ENCODE peak calls at places on chromosomes 6 and 20, in seven cellular contexts. I is left ventricle myocardium inferior; A is dorsolateral prefrontal cortex; X is HL-60; H is CD8-positive, alpha-beta T cell; L is body of pancreas; G is stomach. P is an unnamed sample.

GRCh38 chr6:38703949-38704348 is 1.0 kb upstream of the GLO1 start:
- DNase-seq in G (no peak), X (no peak), A (no peak), I (no peak), L (no peak), H (no peak), P (no peak)

GRCh38 chr6:163955752-163956151 is 541.2 kb downstream of the QKI start:
- DNase-seq in G (no peak), X (no peak), H (no peak), A (no peak), I (no peak), L (no peak), P (no peak)

GRCh38 chr6:50380409-50381105 is 330.8 kb upstream of the DEFB112 start:
- DNase-seq in I (no peak), H (no peak), A (no peak), L (no peak), G (no peak), X (no peak), P (no peak)

GRCh38 chr6:91626935-91627334 is 1040.1 kb upstream of the MAP3K7 start:
- DNase-seq in A (no peak), H (no peak), I (no peak), G (no peak), L (no peak), X (no peak), P (no peak)

GRCh38 chr20:7792131-7792869 is 148.0 kb downstream of the HAO1 start:
- DNase-seq in L (no peak), H (no peak), X (no peak), G (no peak), I (no peak), A (no peak), P (no peak)

GRCh38 chr6:24522090-24522820 is 27.5 kb downstream of the ALDH5A1 start:
- DNase-seq in A (peak), G (no peak), I (no peak), H (no peak), L (no peak), X (no peak), P (no peak)

GRCh38 chr6:52109073-52109635 is 21.7 kb upstream of the PKHD1 start:
- DNase-seq in H (no peak), L (no peak), I (no peak), X (no peak), A (no peak), G (no peak), P (no peak)

GRCh38 chr20:25039697-25040437 is 18.1 kb downstream of the ACSS1 start:
- DNase-seq in H (no peak), L (peak), X (no peak), A (peak), I (peak), G (peak), P (peak)

GRCh38 chr6:5302220-5302946 is 41.1 kb downstream of the FARS2 start:
- DNase-seq in I (no peak), A (no peak), G (no peak), H (no peak), L (no peak), X (no peak), P (no peak)

GRCh38 chr6:147834377-147834776 is 325.9 kb downstream of the SAMD5 start:
- DNase-seq in L (no peak), I (no peak), A (no peak), H (no peak), G (no peak), X (no peak), P (no peak)

GRCh38 chr6:70651326-70651905 is 16.3 kb upstream of the SMAP1 start:
- DNase-seq in I (no peak), A (no peak), X (no peak), L (no peak), H (peak), G (no peak), P (no peak)

GRCh38 chr6:133854633-133855598 is 34.0 kb upstream of the TCF21 start:
- DNase-seq in L (no peak), H (no peak), G (no peak), A (no peak), I (no peak), X (no peak), P (no peak)

GRCh38 chr6:54282186-54282585 is 26.1 kb upstream of the TINAG start:
- DNase-seq in H (no peak), I (no peak), L (no peak), G (no peak), X (no peak), A (no peak), P (no peak)

GRCh38 chr6:21348462-21349195 is 244.9 kb upstream of the SOX4 start:
- DNase-seq in X (no peak), A (no peak), I (peak), G (no peak), H (no peak), L (no peak), P (peak)

GRCh38 chr20:37516697-37517370 is 4.2 kb upstream of the NNAT start:
- DNase-seq in X (no peak), H (no peak), L (no peak), A (no peak), I (no peak), G (peak), P (no peak)

GRCh38 chr20:37517371-37517748 is 3.7 kb upstream of the NNAT start:
- DNase-seq in H (no peak), X (no peak), A (no peak), G (no peak), L (no peak), I (no peak), P (no peak)

GRCh38 chr20:37519508-37520416 is 1.3 kb upstream of the NNAT start:
- DNase-seq in G (peak), I (no peak), X (no peak), L (no peak), A (no peak), H (no peak), P (no peak)

GRCh38 chr20:37518606-37519507 is 2.2 kb upstream of the NNAT start:
- DNase-seq in X (no peak), A (no peak), L (no peak), G (peak), I (peak), H (no peak), P (peak)

GRCh38 chr20:37518059-37518458 is 3.0 kb upstream of the NNAT start:
- DNase-seq in L (no peak), H (no peak), A (no peak), X (no peak), I (no peak), G (peak), P (no peak)
- TF ChIP-seq CTCF in L (no peak), H (no peak), A (no peak), X (no peak), I (no peak), G (no peak), P (no peak)

DNA sequence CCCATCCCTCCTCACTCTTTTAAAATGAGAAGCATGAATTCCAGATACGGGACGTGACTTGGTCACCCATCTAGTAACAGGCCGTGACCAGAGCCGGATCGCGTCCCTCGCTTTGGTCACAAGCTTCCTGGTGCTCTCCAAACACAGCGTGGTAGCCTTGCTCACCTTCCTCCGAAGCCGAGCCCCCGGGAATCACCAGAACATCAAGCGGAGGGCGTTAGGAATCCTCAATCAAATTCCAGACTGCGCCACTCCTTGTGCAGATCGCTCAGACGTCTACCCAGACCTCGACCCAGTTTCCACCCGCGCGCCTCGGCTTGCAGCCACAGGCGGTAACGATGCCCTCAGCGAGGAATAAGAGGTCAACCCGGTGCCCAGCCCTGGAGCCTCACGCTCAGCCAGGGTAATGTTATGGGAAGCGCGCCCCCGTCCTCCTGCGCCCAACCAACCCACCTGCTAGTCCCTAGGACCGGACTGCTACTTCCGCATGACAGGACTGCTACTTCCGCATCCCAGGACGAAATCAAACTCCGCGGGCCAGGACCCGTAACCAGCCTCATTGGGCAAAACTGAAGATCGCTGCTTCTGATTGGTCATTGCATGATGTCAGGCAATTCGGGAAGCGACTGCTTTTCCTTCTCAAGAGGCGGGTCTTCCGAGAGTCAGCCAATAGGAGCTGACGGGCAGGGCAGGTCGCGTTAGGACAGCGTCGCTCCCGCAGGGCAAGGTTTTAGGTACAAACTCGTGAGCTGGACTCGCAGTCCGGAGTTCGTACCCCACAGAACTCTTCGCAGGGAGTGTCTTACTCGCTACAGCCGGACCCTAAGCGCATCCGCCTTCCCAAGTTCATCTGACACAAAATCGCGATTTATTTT is at the start of gene MTFR2:
- DNase-seq in L (peak), A (peak), G (peak), X (peak), H (peak), I (peak), P (peak)
- H3K27ac ChIP-seq in L (peak), A (no peak), G (peak), X (peak), H (peak), I (peak), P (peak)

DNA sequence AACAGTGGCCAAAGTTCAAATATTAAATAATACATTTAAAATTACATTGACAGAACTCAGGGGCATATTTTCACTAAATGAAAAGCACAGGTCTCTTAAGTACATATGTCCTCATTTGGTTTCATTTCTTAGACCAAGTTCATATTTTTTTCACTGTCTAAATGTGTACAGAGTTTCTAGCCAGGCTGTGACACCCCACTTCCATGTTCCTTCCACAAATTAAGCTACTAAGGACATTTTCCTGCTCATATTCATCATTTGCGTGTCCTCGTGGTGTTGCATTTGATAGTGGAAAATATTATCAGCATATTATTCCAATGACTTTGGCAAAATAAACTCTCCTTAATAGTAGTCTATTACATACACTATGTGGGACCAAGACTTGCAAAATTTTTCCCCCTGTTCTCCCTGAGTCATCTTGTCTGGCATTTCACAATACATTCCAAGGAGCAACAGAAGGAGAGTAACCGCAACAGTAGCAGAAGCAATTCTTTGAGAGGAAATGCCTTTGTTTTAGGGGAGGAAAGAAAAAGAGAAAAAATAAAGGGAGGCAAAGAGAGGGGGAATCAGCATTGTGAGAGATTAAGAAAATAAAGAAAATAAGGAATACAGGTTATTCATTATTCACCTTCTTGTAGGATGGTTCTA is 599.2 kb downstream of the COL12A1 start:
- DNase-seq in A (no peak), G (no peak), L (no peak), X (no peak), H (no peak), I (no peak), P (no peak)
- H3K4me3 ChIP-seq in A (no peak), G (no peak), L (no peak), X (no peak), H (no peak), I (no peak), P (no peak)

GRCh38 chr20:46709459-46710148 is at the start of gene SLC2A10:
- DNase-seq in H (no peak), X (no peak), I (peak), A (no peak), G (peak), L (peak), P (peak)

GRCh38 chr20:46710149-46710913 is 882 bp downstream of the SLC2A10 start:
- DNase-seq in G (no peak), X (no peak), A (no peak), I (no peak), L (no peak), H (no peak), P (no peak)

GRCh38 chr20:46709055-46709458 is 392 bp upstream of the SLC2A10 start:
- DNase-seq in A (no peak), L (peak), G (peak), I (no peak), H (no peak), X (no peak), P (no peak)

GRCh38 chr20:46706242-46706641 is 3.2 kb upstream of the SLC2A10 start:
- DNase-seq in G (no peak), H (no peak), X (no peak), I (no peak), A (no peak), L (no peak), P (no peak)

GRCh38 chr20:46708172-46708860 is 1.1 kb upstream of the SLC2A10 start:
- DNase-seq in L (peak), X (no peak), A (no peak), I (no peak), G (peak), H (no peak), P (no peak)
- TF ChIP-seq CTCF in L (peak), X (no peak), A (no peak), I (no peak), G (no peak), H (no peak), P (no peak)

DNA sequence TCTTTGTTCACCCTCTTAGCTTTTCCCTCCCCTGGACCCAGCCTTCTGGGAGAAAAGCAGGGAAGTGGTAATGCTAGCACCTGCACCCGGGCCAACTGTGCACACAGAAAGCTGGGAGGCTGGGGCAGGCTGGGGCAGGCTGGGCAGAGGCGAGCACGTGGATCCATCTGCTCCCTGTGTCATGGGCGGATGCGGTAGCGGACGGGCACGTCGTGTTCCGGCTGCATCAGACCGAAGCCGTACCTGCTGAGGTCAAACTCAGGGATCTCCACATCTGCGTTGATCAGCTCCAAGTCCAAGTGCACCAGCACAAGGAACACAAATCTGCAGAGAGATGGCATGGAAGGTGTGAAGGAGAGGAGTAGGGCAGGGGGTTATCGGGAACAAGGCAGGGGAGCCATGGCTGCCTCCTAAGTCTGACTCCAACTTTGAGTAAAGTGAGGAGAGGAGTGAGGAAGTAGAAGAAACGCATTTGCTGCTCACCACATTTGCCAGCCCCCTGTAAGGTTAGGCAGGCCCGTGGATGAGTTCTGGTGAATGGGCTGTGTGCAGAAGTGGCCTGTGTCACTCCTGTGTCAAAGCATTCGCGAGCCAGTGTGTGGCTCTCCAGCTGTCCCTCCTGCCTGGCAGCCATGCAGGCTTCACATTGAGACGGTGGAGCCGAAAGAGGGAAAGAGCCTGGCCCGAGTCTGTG is 25.4 kb upstream of the KCNB1 start:
- DNase-seq in X (no peak), L (no peak), H (no peak), G (no peak), I (no peak), A (no peak), P (no peak)
- H3K27ac ChIP-seq in X (no peak), L (no peak), H (no peak), G (no peak), I (no peak), A (peak), P (peak)

GRCh38 chr20:64037199-64037497 is 1.2 kb downstream of the C20orf204 start:
- DNase-seq in A (no peak), X (no peak), H (no peak), I (no peak), L (no peak), G (no peak), P (no peak)

GRCh38 chr20:64037498-64038213 is 1.7 kb downstream of the C20orf204 start:
- DNase-seq in H (no peak), X (no peak), I (no peak), L (no peak), G (no peak), A (no peak), P (no peak)

GRCh38 chr20:64038579-64039292 is 2.8 kb downstream of the C20orf204 start:
- DNase-seq in I (peak), A (no peak), H (peak), G (peak), X (peak), L (peak), P (peak)

GRCh38 chr20:64039293-64040160 is 3.5 kb downstream of the C20orf204 start:
- DNase-seq in X (no peak), I (no peak), G (no peak), H (no peak), L (no peak), A (no peak), P (no peak)

DNA sequence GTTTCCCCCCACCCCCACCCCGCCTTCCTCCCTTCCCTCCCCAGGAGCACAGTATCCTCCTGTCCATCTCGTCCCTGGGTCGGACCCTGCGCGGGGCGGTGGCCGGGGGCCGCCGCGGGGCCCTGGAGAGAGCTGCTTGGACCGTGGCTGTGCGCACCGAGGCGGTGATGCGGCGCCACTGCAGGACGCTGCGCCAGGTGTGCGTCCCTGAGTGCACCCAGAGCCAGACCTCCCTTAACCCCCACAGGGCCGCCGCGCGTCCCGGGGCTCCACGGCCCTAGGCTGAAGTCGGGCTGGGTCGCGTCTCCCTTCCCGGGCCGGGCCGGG is 2.2 kb downstream of the C20orf204 start:
- DNase-seq in H (no peak), A (no peak), I (no peak), L (no peak), X (no peak), G (no peak), P (no peak)
- H3K4me3 ChIP-seq in H (peak), A (no peak), I (peak), L (no peak), X (no peak), G (peak), P (peak)

GRCh38 chr6:47079638-47080037 is 37.5 kb upstream of the ADGRF1 start:
- DNase-seq in I (no peak), A (no peak), G (no peak), X (no peak), L (no peak), H (no peak), P (no peak)
- TF ChIP-seq CTCF in I (no peak), A (peak), G (no peak), X (no peak), L (no peak), H (no peak), P (no peak)

DNA sequence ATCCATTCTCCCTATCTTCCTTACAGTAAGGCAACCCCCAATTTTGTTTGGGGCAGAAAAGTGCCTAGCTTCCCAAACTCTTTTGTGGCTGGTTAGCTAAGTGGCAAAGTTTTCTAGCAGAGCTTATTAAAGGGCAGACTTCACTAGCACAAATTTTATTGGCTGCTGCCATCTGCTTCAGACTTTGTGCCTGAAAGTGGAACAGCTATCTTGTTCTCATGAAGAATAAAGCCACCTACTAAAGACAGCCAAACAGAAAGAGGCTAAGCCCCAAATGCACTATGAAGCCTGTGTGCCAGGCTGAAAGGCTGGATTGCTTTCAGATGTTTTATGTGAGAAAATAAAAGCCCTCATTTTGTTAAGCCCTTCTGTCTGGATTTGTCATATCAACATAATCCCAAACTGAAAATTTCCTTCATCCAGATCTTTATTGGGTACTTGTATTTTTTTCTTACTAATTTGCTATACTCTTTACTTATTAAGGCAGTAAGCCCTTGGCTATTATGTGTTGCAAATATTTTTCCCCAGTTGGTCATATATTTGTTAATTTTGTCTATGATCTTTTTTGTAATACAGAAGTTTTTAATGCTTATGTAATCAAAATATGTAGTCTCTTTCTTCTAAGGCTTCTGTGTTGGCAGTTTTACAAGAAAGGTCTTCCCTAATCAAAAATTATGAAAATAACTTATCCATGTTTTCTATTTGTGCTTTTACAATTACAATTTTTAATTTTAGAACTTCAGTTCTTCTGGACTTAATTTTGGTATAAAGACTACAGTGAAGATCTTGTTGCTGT is 191.1 kb downstream of the TASP1 start:
- DNase-seq in H (no peak), X (no peak), A (no peak), L (no peak), I (no peak), G (no peak), P (no peak)
- H3K27ac ChIP-seq in H (no peak), X (no peak), A (no peak), L (no peak), I (no peak), G (no peak), P (no peak)

DNA sequence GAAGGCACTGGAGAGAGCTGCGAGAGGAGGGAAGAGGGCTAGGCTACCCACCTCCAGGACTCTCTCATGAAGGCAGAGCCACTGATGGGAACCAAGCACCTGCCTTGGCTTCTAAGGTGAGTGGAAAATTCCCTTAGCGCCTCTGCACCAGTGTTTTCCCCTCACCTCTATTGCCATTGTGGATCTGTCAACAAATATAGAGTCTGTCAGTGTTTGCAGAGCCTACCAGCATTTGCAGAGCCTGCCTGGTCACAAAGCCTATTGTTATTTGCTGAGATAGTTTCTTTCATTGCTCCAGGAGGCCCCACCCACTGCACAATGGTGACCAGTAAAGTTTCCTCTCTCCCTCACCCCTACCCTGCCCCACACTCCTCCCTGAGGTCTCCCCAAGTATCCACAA is 141.9 kb downstream of the MRPL14 start:
- DNase-seq in I (no peak), H (no peak), G (no peak), L (peak), X (no peak), A (no peak), P (no peak)
- H3K4me3 ChIP-seq in I (no peak), H (no peak), G (no peak), L (no peak), X (no peak), A (no peak), P (no peak)

P was measured in uterus.